ENCODE peak calls at places on chromosomes 13 and 19, in five cellular contexts. One of them, this sample, is unnamed.

GRCh38 chr19:42316223-42317211 is 3.4 kb downstream of the TMEM145 start:
- DNase-seq in anterior cingulate cortex: no peak
- DNase-seq in naive thymus-derived CD8-positive, alpha-beta T cell: no peak
- DNase-seq in putamen: no peak
- DNase-seq in M059J: peak
- DNase-seq in this sample: no peak

GRCh38 chr13:111476197-111476596 is 155.8 kb downstream of the TEX29 start:
- DNase-seq in anterior cingulate cortex: no peak
- DNase-seq in naive thymus-derived CD8-positive, alpha-beta T cell: no peak
- DNase-seq in putamen: no peak
- DNase-seq in M059J: no peak
- DNase-seq in this sample: no peak

GRCh38 chr13:80486407-80486806 is 145.5 kb upstream of the SPRY2 start:
- DNase-seq in anterior cingulate cortex: no peak
- DNase-seq in naive thymus-derived CD8-positive, alpha-beta T cell: no peak
- DNase-seq in putamen: no peak
- DNase-seq in M059J: no peak
- DNase-seq in this sample: no peak

GRCh38 chr13:43522788-43523187 is 264.0 kb downstream of the ENOX1 start:
- DNase-seq in anterior cingulate cortex: no peak
- DNase-seq in naive thymus-derived CD8-positive, alpha-beta T cell: no peak
- DNase-seq in putamen: no peak
- DNase-seq in M059J: peak
- DNase-seq in this sample: no peak

GRCh38 chr13:98972627-98973026 is 5.2 kb downstream of the DOCK9 start:
- DNase-seq in anterior cingulate cortex: no peak
- DNase-seq in naive thymus-derived CD8-positive, alpha-beta T cell: no peak
- DNase-seq in putamen: no peak
- DNase-seq in M059J: peak
- DNase-seq in this sample: no peak

GRCh38 chr13:113506025-113506685 is 15.6 kb upstream of the DCUN1D2 start:
- DNase-seq in anterior cingulate cortex: no peak
- DNase-seq in naive thymus-derived CD8-positive, alpha-beta T cell: no peak
- DNase-seq in putamen: no peak
- DNase-seq in M059J: no peak
- DNase-seq in this sample: no peak

GRCh38 chr19:41563847-41564514 is 12.0 kb upstream of the CEACAM21 start:
- DNase-seq in anterior cingulate cortex: no peak
- DNase-seq in naive thymus-derived CD8-positive, alpha-beta T cell: peak
- DNase-seq in putamen: no peak
- DNase-seq in M059J: no peak
- DNase-seq in this sample: no peak

GRCh38 chr13:79837741-79838450 is 356.9 kb downstream of the NDFIP2 start:
- DNase-seq in anterior cingulate cortex: no peak
- DNase-seq in naive thymus-derived CD8-positive, alpha-beta T cell: no peak
- DNase-seq in putamen: no peak
- DNase-seq in M059J: peak
- DNase-seq in this sample: no peak

GRCh38 chr13:100787899-100788298 is 113.3 kb upstream of the TMTC4 start:
- DNase-seq in anterior cingulate cortex: no peak
- DNase-seq in naive thymus-derived CD8-positive, alpha-beta T cell: no peak
- DNase-seq in putamen: no peak
- DNase-seq in M059J: no peak
- DNase-seq in this sample: no peak

GRCh38 chr19:11130824-11131455 is 24.6 kb downstream of the SPC24 start:
- DNase-seq in anterior cingulate cortex: peak
- DNase-seq in naive thymus-derived CD8-positive, alpha-beta T cell: peak
- DNase-seq in putamen: peak
- DNase-seq in M059J: peak
- DNase-seq in this sample: peak

GRCh38 chr13:49370390-49370789 is 73.5 kb downstream of the CAB39L start:
- DNase-seq in anterior cingulate cortex: no peak
- DNase-seq in naive thymus-derived CD8-positive, alpha-beta T cell: no peak
- DNase-seq in putamen: no peak
- DNase-seq in M059J: peak
- DNase-seq in this sample: no peak

GRCh38 chr19:41995959-41996797 is 2.1 kb upstream of the ATP1A3 start:
- DNase-seq in anterior cingulate cortex: peak
- DNase-seq in naive thymus-derived CD8-positive, alpha-beta T cell: no peak
- DNase-seq in putamen: peak
- DNase-seq in M059J: peak
- DNase-seq in this sample: no peak

GRCh38 chr19:6868341-6868740 is 19.0 kb upstream of the ADGRE1 start:
- DNase-seq in anterior cingulate cortex: no peak
- DNase-seq in naive thymus-derived CD8-positive, alpha-beta T cell: no peak
- DNase-seq in putamen: no peak
- DNase-seq in M059J: no peak
- DNase-seq in this sample: peak

GRCh38 chr13:29428310-29428991 is 167.0 kb downstream of the SLC7A1 start:
- DNase-seq in anterior cingulate cortex: peak
- DNase-seq in naive thymus-derived CD8-positive, alpha-beta T cell: no peak
- DNase-seq in putamen: peak
- DNase-seq in M059J: peak
- DNase-seq in this sample: peak

GRCh38 chr19:45423589-45424190 is at the start of gene ERCC1:
- DNase-seq in anterior cingulate cortex: peak
- DNase-seq in naive thymus-derived CD8-positive, alpha-beta T cell: no peak
- DNase-seq in putamen: peak
- DNase-seq in M059J: peak
- DNase-seq in this sample: peak

GRCh38 chr13:29284726-29285125 is 310.8 kb downstream of the SLC7A1 start:
- DNase-seq in anterior cingulate cortex: no peak
- DNase-seq in naive thymus-derived CD8-positive, alpha-beta T cell: no peak
- DNase-seq in putamen: no peak
- DNase-seq in M059J: peak
- DNase-seq in this sample: no peak

GRCh38 chr13:85853901-85854663 is 54.9 kb upstream of the SLITRK6 start:
- DNase-seq in anterior cingulate cortex: no peak
- DNase-seq in naive thymus-derived CD8-positive, alpha-beta T cell: no peak
- DNase-seq in putamen: no peak
- DNase-seq in M059J: no peak
- DNase-seq in this sample: no peak

GRCh38 chr19:6278740-6279619 is 795 bp downstream of the MLLT1 start:
- DNase-seq in anterior cingulate cortex: no peak
- DNase-seq in naive thymus-derived CD8-positive, alpha-beta T cell: peak
- DNase-seq in putamen: no peak
- DNase-seq in M059J: no peak
- DNase-seq in this sample: no peak

GRCh38 chr19:18013621-18014111 is 5.7 kb downstream of the ARRDC2 start:
- DNase-seq in anterior cingulate cortex: no peak
- DNase-seq in naive thymus-derived CD8-positive, alpha-beta T cell: no peak
- DNase-seq in putamen: no peak
- DNase-seq in M059J: no peak
- DNase-seq in this sample: no peak

GRCh38 chr13:34611678-34612077 is 330.4 kb upstream of the NBEA start:
- DNase-seq in anterior cingulate cortex: no peak
- DNase-seq in naive thymus-derived CD8-positive, alpha-beta T cell: no peak
- DNase-seq in putamen: no peak
- DNase-seq in M059J: no peak
- DNase-seq in this sample: no peak

GRCh38 chr13:98071316-98071715 is 71.6 kb upstream of the FARP1 start:
- DNase-seq in anterior cingulate cortex: no peak
- DNase-seq in naive thymus-derived CD8-positive, alpha-beta T cell: no peak
- DNase-seq in putamen: no peak
- DNase-seq in M059J: no peak
- DNase-seq in this sample: no peak

GRCh38 chr13:100063333-100063732 is 25.6 kb upstream of the PCCA start:
- DNase-seq in anterior cingulate cortex: no peak
- DNase-seq in naive thymus-derived CD8-positive, alpha-beta T cell: no peak
- DNase-seq in putamen: no peak
- DNase-seq in M059J: no peak
- DNase-seq in this sample: no peak

GRCh38 chr13:80022146-80022545 is 318.8 kb downstream of the SPRY2 start:
- DNase-seq in anterior cingulate cortex: no peak
- DNase-seq in naive thymus-derived CD8-positive, alpha-beta T cell: no peak
- DNase-seq in putamen: no peak
- DNase-seq in M059J: no peak
- DNase-seq in this sample: no peak

GRCh38 chr13:79646880-79647279 is 165.9 kb downstream of the NDFIP2 start:
- DNase-seq in anterior cingulate cortex: no peak
- DNase-seq in naive thymus-derived CD8-positive, alpha-beta T cell: no peak
- DNase-seq in putamen: no peak
- DNase-seq in M059J: no peak
- DNase-seq in this sample: no peak

GRCh38 chr13:46531953-46532352 is 21.0 kb upstream of the LRCH1 start:
- DNase-seq in anterior cingulate cortex: no peak
- DNase-seq in naive thymus-derived CD8-positive, alpha-beta T cell: no peak
- DNase-seq in putamen: no peak
- DNase-seq in M059J: peak
- DNase-seq in this sample: no peak

GRCh38 chr19:55189424-55189823 is 9.3 kb upstream of the SYT5 start:
- DNase-seq in anterior cingulate cortex: peak
- DNase-seq in naive thymus-derived CD8-positive, alpha-beta T cell: no peak
- DNase-seq in putamen: peak
- DNase-seq in M059J: peak
- DNase-seq in this sample: no peak

GRCh38 chr19:17686027-17686511 is 2.1 kb downstream of the UNC13A start:
- DNase-seq in anterior cingulate cortex: peak
- DNase-seq in naive thymus-derived CD8-positive, alpha-beta T cell: no peak
- DNase-seq in putamen: peak
- DNase-seq in M059J: no peak
- DNase-seq in this sample: no peak

GRCh38 chr19:752652-753517 is 2.0 kb downstream of the MISP start:
- DNase-seq in anterior cingulate cortex: no peak
- DNase-seq in naive thymus-derived CD8-positive, alpha-beta T cell: no peak
- DNase-seq in putamen: no peak
- DNase-seq in M059J: peak
- DNase-seq in this sample: no peak

GRCh38 chr13:33870046-33870668 is 52.2 kb downstream of the RFC3 start:
- DNase-seq in anterior cingulate cortex: no peak
- DNase-seq in naive thymus-derived CD8-positive, alpha-beta T cell: no peak
- DNase-seq in putamen: no peak
- DNase-seq in M059J: no peak
- DNase-seq in this sample: no peak

GRCh38 chr13:24505256-24505655 is 7.3 kb downstream of the PARP4 start:
- DNase-seq in anterior cingulate cortex: no peak
- DNase-seq in naive thymus-derived CD8-positive, alpha-beta T cell: no peak
- DNase-seq in putamen: no peak
- DNase-seq in M059J: peak
- DNase-seq in this sample: no peak

GRCh38 chr13:85386424-85386823 is 412.8 kb downstream of the SLITRK6 start:
- DNase-seq in anterior cingulate cortex: no peak
- DNase-seq in naive thymus-derived CD8-positive, alpha-beta T cell: no peak
- DNase-seq in putamen: no peak
- DNase-seq in M059J: no peak
- DNase-seq in this sample: no peak

GRCh38 chr13:48220592-48221300 is 12.3 kb upstream of the ITM2B start:
- DNase-seq in anterior cingulate cortex: no peak
- DNase-seq in naive thymus-derived CD8-positive, alpha-beta T cell: peak
- DNase-seq in putamen: no peak
- DNase-seq in M059J: no peak
- DNase-seq in this sample: no peak

GRCh38 chr19:11530432-11530831 is 1.5 kb upstream of the ECSIT start:
- DNase-seq in anterior cingulate cortex: peak
- DNase-seq in naive thymus-derived CD8-positive, alpha-beta T cell: peak
- DNase-seq in putamen: peak
- DNase-seq in M059J: peak
- DNase-seq in this sample: peak

GRCh38 chr19:44796701-44797115 is 12.2 kb upstream of the BCAM start:
- DNase-seq in anterior cingulate cortex: no peak
- DNase-seq in naive thymus-derived CD8-positive, alpha-beta T cell: peak
- DNase-seq in putamen: no peak
- DNase-seq in M059J: peak
- DNase-seq in this sample: no peak

GRCh38 chr19:8505680-8506401 is 3.4 kb upstream of the PRAM1 start:
- DNase-seq in anterior cingulate cortex: peak
- DNase-seq in naive thymus-derived CD8-positive, alpha-beta T cell: peak
- DNase-seq in putamen: peak
- DNase-seq in M059J: peak
- DNase-seq in this sample: peak

GRCh38 chr19:14809272-14810057 is 25.5 kb downstream of the OR7A5 start:
- DNase-seq in anterior cingulate cortex: no peak
- DNase-seq in naive thymus-derived CD8-positive, alpha-beta T cell: no peak
- DNase-seq in putamen: no peak
- DNase-seq in M059J: no peak
- DNase-seq in this sample: no peak

GRCh38 chr19:53912653-53913052 is 3.6 kb downstream of the CACNG7 start:
- DNase-seq in anterior cingulate cortex: no peak
- DNase-seq in naive thymus-derived CD8-positive, alpha-beta T cell: no peak
- DNase-seq in putamen: no peak
- DNase-seq in M059J: no peak
- DNase-seq in this sample: no peak

GRCh38 chr19:19308373-19308772 is 11.9 kb downstream of the SUGP1 start:
- DNase-seq in anterior cingulate cortex: no peak
- DNase-seq in naive thymus-derived CD8-positive, alpha-beta T cell: no peak
- DNase-seq in putamen: no peak
- DNase-seq in M059J: no peak
- DNase-seq in this sample: no peak

GRCh38 chr19:3575949-3576673 is 3.4 kb downstream of the HMG20B start:
- DNase-seq in anterior cingulate cortex: no peak
- DNase-seq in naive thymus-derived CD8-positive, alpha-beta T cell: no peak
- DNase-seq in putamen: no peak
- DNase-seq in M059J: no peak
- DNase-seq in this sample: no peak

This sample was measured in hippocampal formation.